ENCODE peak calls at places on chromosomes 2 and 18, in ten cellular contexts. J, D, C, G, E, W, X, H, S and V are unnamed samples.

GRCh38 chr2:68357608-68358337 is 7.3 kb upstream of the PLEK start:
- DNase-seq in X (no peak), W (no peak), H (peak), D (no peak), S (peak), E (peak), J (peak), G (peak), C (peak), V (no peak)

GRCh38 chr2:73295751-73296400 is 2.5 kb upstream of the EGR4 start:
- DNase-seq in E (no peak), X (no peak), S (peak), D (no peak), C (peak), H (no peak), J (peak), W (no peak), G (peak), V (no peak)

GRCh38 chr2:106163948-106164580 is 30.0 kb downstream of the UXS1 start:
- DNase-seq in E (no peak), X (no peak), S (no peak), J (no peak), D (no peak), C (no peak), G (no peak), H (no peak), W (no peak), V (no peak)

GRCh38 chr2:95039410-95039809 is 13.9 kb downstream of the MAL start:
- DNase-seq in C (no peak), W (peak), E (no peak), D (no peak), X (no peak), G (no peak), H (no peak), J (no peak), S (no peak), V (no peak)

GRCh38 chr2:191462370-191462769 is 215.6 kb upstream of the NABP1 start:
- DNase-seq in E (no peak), W (no peak), S (no peak), G (no peak), H (no peak), X (no peak), J (no peak), D (no peak), C (no peak), V (no peak)

GRCh38 chr2:15828576-15828975 is 111.8 kb upstream of the MYCN start:
- DNase-seq in D (no peak), S (no peak), C (no peak), G (no peak), X (no peak), E (no peak), H (no peak), W (no peak), J (no peak), V (no peak)

GRCh38 chr2:175153-175786 is 88.6 kb downstream of the SH3YL1 start:
- DNase-seq in D (no peak), E (no peak), G (no peak), X (no peak), C (no peak), J (no peak), S (no peak), H (no peak), W (no peak), V (no peak)

GRCh38 chr2:241092677-241093076 is 9.4 kb downstream of the MTERF4 start:
- DNase-seq in J (no peak), S (no peak), X (no peak), G (no peak), C (no peak), E (no peak), H (no peak), W (no peak), D (no peak), V (no peak)

GRCh38 chr2:175309799-175310198 is 128.3 kb upstream of the ATP5MC3 start:
- DNase-seq in G (no peak), S (peak), X (no peak), E (no peak), H (peak), C (peak), W (no peak), D (no peak), J (peak), V (no peak)

GRCh38 chr2:37877457-37878315 is 47.4 kb upstream of the RMDN2 start:
- DNase-seq in X (no peak), J (peak), W (no peak), D (peak), E (no peak), G (peak), H (peak), C (peak), S (no peak), V (no peak)

GRCh38 chr2:232001073-232001472 is 39.6 kb downstream of the DIS3L2 start:
- DNase-seq in G (no peak), C (no peak), W (no peak), S (no peak), E (no peak), X (no peak), D (no peak), H (no peak), J (no peak), V (no peak)

GRCh38 chr2:158723921-158724802 is 71.0 kb upstream of the DAPL1 start:
- DNase-seq in D (no peak), W (no peak), G (peak), E (no peak), C (peak), S (no peak), H (no peak), X (no peak), J (no peak), V (peak)

GRCh38 chr2:43593241-43593640 is 2.6 kb downstream of the THADA start:
- DNase-seq in E (no peak), X (no peak), C (no peak), H (no peak), J (no peak), S (no peak), D (no peak), G (no peak), W (no peak), V (no peak)

GRCh38 chr18:79509536-79509930 is 113.8 kb downstream of the NFATC1 start:
- DNase-seq in W (no peak), H (no peak), S (no peak), G (no peak), X (no peak), J (no peak), E (no peak), D (no peak), C (no peak), V (peak)

GRCh38 chr2:218284106-218284811 is 8.0 kb downstream of the TMBIM1 start:
- DNase-seq in G (peak), H (peak), X (no peak), S (peak), C (no peak), E (peak), J (no peak), D (no peak), W (peak), V (no peak)

GRCh38 chr18:68660355-68661183 is 54.3 kb downstream of the TMX3 start:
- DNase-seq in X (no peak), W (no peak), G (no peak), S (no peak), H (peak), D (no peak), C (peak), E (no peak), J (peak), V (peak)

GRCh38 chr2:201450910-201451329 is 338 bp downstream of the TRAK2 start:
- DNase-seq in J (peak), S (no peak), X (no peak), D (no peak), G (no peak), E (no peak), C (peak), H (peak), W (no peak), V (no peak)

GRCh38 chr18:63311481-63312409 is 7.8 kb downstream of the BCL2 start:
- DNase-seq in C (no peak), D (no peak), X (no peak), H (no peak), G (no peak), S (no peak), E (no peak), J (no peak), W (no peak), V (no peak)

GRCh38 chr2:98601532-98602132 is 6.7 kb downstream of the COA5 start:
- DNase-seq in W (no peak), J (peak), D (peak), G (no peak), S (no peak), C (peak), H (peak), E (no peak), X (no peak), V (no peak)